ENCODE peak calls at places on chromosomes 5 and 9, in ten cellular contexts. N is NCI-H460, H is stomach, Q is AG04449, I is progenitor cell of endocrine pancreas, Z is cerebellum, S is neural crest cell, W is HCEC 1CT, B is NCI-H1436, K is psoas muscle. L is an unnamed sample.
A peak's percentile ranks its signal among the peaks of the same experiment; 100 is the strongest.

GRCh38 chr9:137325124-137325523 is 23.1 kb upstream of the NRARP start:
- DNase-seq in I (no peak), S (no peak), Z (no peak), Q (no peak), K (no peak), N (no peak), B (no peak), W (no peak), H (no peak), L (no peak)

GRCh38 chr9:8365466-8366160 is 566.0 kb upstream of the DMAC1 start:
- DNase-seq in W (no peak), H (no peak), Z (no peak), B (no peak), N (no peak), S (no peak), I (no peak), K (no peak), Q (no peak), L (peak; percentile 35)

GRCh38 chr9:125904155-125904841 is 157.1 kb downstream of the PBX3 start:
- DNase-seq in Z (no peak), H (no peak), Q (no peak), S (no peak), W (no peak), I (no peak), K (no peak), B (peak; percentile 29), N (no peak), L (no peak)

GRCh38 chr5:176697267-176697928 is 50.1 kb downstream of the TSPAN17 start:
- DNase-seq in S (no peak), H (no peak), B (no peak), Z (no peak), K (no peak), W (no peak), Q (no peak), I (no peak), N (no peak), L (no peak)

GRCh38 chr5:106875591-106876297 is 795.0 kb downstream of the EFNA5 start:
- DNase-seq in I (no peak), Q (no peak), W (no peak), Z (no peak), B (no peak), H (no peak), K (no peak), S (no peak), N (peak; percentile 45), L (no peak)

GRCh38 chr9:134951994-134952393 is 34.3 kb upstream of the FCN1 start:
- DNase-seq in W (no peak), H (no peak), B (no peak), I (no peak), S (no peak), Z (no peak), Q (no peak), K (no peak), N (no peak), L (no peak)

GRCh38 chr5:81761970-81762369 is 11.1 kb upstream of the SSBP2 start:
- DNase-seq in W (no peak), I (no peak), Q (no peak), S (no peak), H (no peak), B (no peak), K (no peak), Z (no peak), N (no peak), L (no peak)

GRCh38 chr9:115165233-115165632 is 47.3 kb upstream of the TNC start:
- DNase-seq in S (no peak), K (no peak), I (no peak), H (no peak), B (no peak), N (no peak), Z (no peak), Q (no peak), W (no peak), L (no peak)

GRCh38 chr9:111525056-111525977 is at the start of gene ZNF483:
- DNase-seq in H (peak; percentile 82), B (peak; percentile 86), Q (no peak), I (peak; percentile 88), K (peak; percentile 75), N (peak; percentile 71), Z (peak; percentile 86), S (peak; percentile 84), W (no peak), L (no peak)

GRCh38 chr5:142726188-142726731 is 40.4 kb upstream of the FGF1 start:
- DNase-seq in K (no peak), B (no peak), I (no peak), H (no peak), Z (no peak), W (peak; percentile 96), Q (peak; percentile 73), N (peak; percentile 30), S (no peak), L (no peak)

GRCh38 chr9:1460143-1460769 is 410.1 kb downstream of the DMRT2 start:
- DNase-seq in W (no peak), K (no peak), H (no peak), B (peak; percentile 8), I (no peak), N (no peak), S (no peak), Q (no peak), Z (no peak), L (no peak)

GRCh38 chr5:56358703-56359428 is 125.7 kb upstream of the ANKRD55 start:
- DNase-seq in S (no peak), W (no peak), Q (no peak), N (no peak), Z (no peak), H (peak; percentile 53), B (no peak), K (no peak), I (no peak), L (no peak)

GRCh38 chr5:12795333-12795663 is 891.1 kb upstream of the CTNND2 start:
- DNase-seq in Z (no peak), H (no peak), B (no peak), I (no peak), S (no peak), W (no peak), N (no peak), K (no peak), Q (no peak), L (no peak)

GRCh38 chr5:98349251-98349989 is 424.0 kb upstream of the RGMB start:
- DNase-seq in S (no peak), Z (no peak), N (no peak), I (no peak), Q (peak; percentile 63), H (no peak), B (no peak), W (peak; percentile 91), K (no peak), L (no peak)

L was measured in DND-41.